ENCODE peak calls at places on chromosome 3, in four cellular contexts. N, T, E and R are unnamed samples.

GRCh38 chr3:48503406-48504050 is 446 bp downstream of the SHISA5 start:
- DNase-seq in N (no peak), T (peak), E (peak), R (no peak)

GRCh38 chr3:185317674-185318073 is 45.3 kb upstream of the MAP3K13 start:
- DNase-seq in N (no peak), T (no peak), E (no peak), R (no peak)

GRCh38 chr3:52388933-52389332 is 56.0 kb downstream of the SEMA3G start:
- DNase-seq in N (no peak), T (no peak), E (no peak), R (no peak)

GRCh38 chr3:52836471-52836845 is 1.6 kb upstream of the MUSTN1 start:
- DNase-seq in N (no peak), T (no peak), E (no peak), R (no peak)

GRCh38 chr3:126621171-126621570 is 33.8 kb downstream of the TXNRD3 start:
- DNase-seq in N (no peak), T (no peak), E (no peak), R (no peak)

GRCh38 chr3:33954956-33955355 is 156.5 kb downstream of the PDCD6IP start:
- DNase-seq in N (no peak), T (peak), E (peak), R (no peak)

GRCh38 chr3:136995652-136996051 is 37.9 kb downstream of the IL20RB start:
- DNase-seq in N (no peak), T (no peak), E (no peak), R (no peak)

GRCh38 chr3:13716540-13717221 is 163.2 kb downstream of the WNT7A start:
- DNase-seq in N (no peak), T (peak), E (peak), R (peak)

GRCh38 chr3:124964432-124964831 is 29.9 kb upstream of the MUC13 start:
- DNase-seq in N (no peak), T (no peak), E (no peak), R (no peak)

GRCh38 chr3:134708025-134708597 is 57.3 kb upstream of the KY start:
- DNase-seq in N (no peak), T (no peak), E (no peak), R (no peak)

GRCh38 chr3:184592411-184593200 is 31.0 kb downstream of the EPHB3 start:
- DNase-seq in N (no peak), T (no peak), E (no peak), R (no peak)

GRCh38 chr3:141686477-141687280 is 51.4 kb upstream of the RNF7 start:
- DNase-seq in N (no peak), T (no peak), E (no peak), R (no peak)

GRCh38 chr3:39154323-39155021 is 1.1 kb upstream of the CSRNP1 start:
- DNase-seq in N (no peak), T (peak), E (peak), R (no peak)

GRCh38 chr3:13265016-13265415 is 155.1 kb downstream of the NUP210 start:
- DNase-seq in N (no peak), T (no peak), E (no peak), R (no peak)

GRCh38 chr3:48088056-48088748 is 72.0 kb upstream of the MAP4 start:
- DNase-seq in N (peak), T (peak), E (peak), R (peak)

GRCh38 chr3:46946416-46946815 is 30.1 kb downstream of the CCDC12 start:
- DNase-seq in N (no peak), T (no peak), E (no peak), R (no peak)